ENCODE peak calls at places on chromosome 12, in seven cellular contexts. W is mesendoderm; I is NCI-H226; F is activated CD4-positive, CD25-positive, alpha-beta regulatory T cell treated with anti-CD3 and anti-CD28 coated beads, Interleukin-2, amount 50 U/mL, for 72 hours; V is LHCN-M2; Y is T-cell; U is glomerular endothelial cell. S is an unnamed sample.

GRCh38 chr12:80040075-80040738 is 59.1 kb upstream of the OTOGL start:
- DNase-seq in W (no peak), I (no peak), F (no peak), V (peak), Y (no peak), U (no peak), S (no peak)

GRCh38 chr12:123149828-123150272 is 1.0 kb downstream of the PITPNM2 start:
- DNase-seq in W (no peak), I (no peak), F (no peak), V (no peak), Y (no peak), U (no peak), S (no peak)

GRCh38 chr12:48917857-48918537 is 7.3 kb downstream of the FKBP11 start:
- DNase-seq in W (no peak), I (no peak), F (no peak), V (no peak), Y (peak), U (no peak), S (no peak)

GRCh38 chr12:42735869-42736361 is 146.4 kb upstream of the PRICKLE1 start:
- DNase-seq in W (peak), I (no peak), F (no peak), V (peak), Y (no peak), U (no peak), S (no peak)

GRCh38 chr12:132357623-132358186 is 28.3 kb upstream of the GALNT9 start:
- DNase-seq in W (no peak), I (no peak), F (no peak), V (no peak), Y (no peak), U (no peak), S (no peak)

GRCh38 chr12:18747960-18748359 is 10.0 kb downstream of the CAPZA3 start:
- DNase-seq in W (peak), I (peak), F (no peak), V (peak), Y (no peak), U (no peak), S (no peak)

GRCh38 chr12:120019197-120019596 is 30.2 kb downstream of the BICDL1 start:
- DNase-seq in W (no peak), I (no peak), F (no peak), V (no peak), Y (no peak), U (no peak), S (no peak)

GRCh38 chr12:52335598-52336262 is 14.5 kb upstream of the KRT83 start:
- DNase-seq in W (no peak), I (peak), F (no peak), V (no peak), Y (no peak), U (no peak), S (no peak)

GRCh38 chr12:95859344-95859816 is 628 bp downstream of the SNRPF start:
- DNase-seq in W (peak), I (no peak), F (peak), V (peak), Y (no peak), U (no peak), S (peak)

GRCh38 chr12:95443458-95443857 is 30.5 kb upstream of the METAP2 start:
- DNase-seq in W (peak), I (no peak), F (no peak), V (no peak), Y (no peak), U (no peak), S (no peak)

S was measured in natural killer cell treated with Interleukin-12 subunit alpha and Interleukin-12 subunit beta and Interleukin-15 and Interleukin-18, amount 100 ng/mL, for 72 hours.